ENCODE peak calls at places on chromosomes 2 and 18, in seven cellular contexts. One of them, this sample, is unnamed.

GRCh38 chr18:49362431-49362830 is 98.0 kb downstream of the DYM start:
- DNase-seq in left ventricle myocardium inferior: no peak
- DNase-seq in lower lobe of right lung: no peak
- DNase-seq in aorta: no peak
- DNase-seq in psoas muscle: no peak
- DNase-seq in naive thymus-derived CD4-positive, alpha-beta T cell: no peak
- DNase-seq in GM23338: no peak
- DNase-seq in this sample: no peak

GRCh38 chr2:26459991-26460612 is 17.8 kb downstream of the OTOF start:
- DNase-seq in left ventricle myocardium inferior: no peak
- DNase-seq in lower lobe of right lung: peak; percentile 38
- DNase-seq in aorta: no peak
- DNase-seq in psoas muscle: no peak
- DNase-seq in naive thymus-derived CD4-positive, alpha-beta T cell: no peak
- DNase-seq in GM23338: peak; percentile 36
- DNase-seq in this sample: no peak

GRCh38 chr2:32825291-32825712 is 121.5 kb upstream of the LTBP1 start:
- DNase-seq in left ventricle myocardium inferior: peak; percentile 36
- DNase-seq in lower lobe of right lung: no peak
- DNase-seq in aorta: no peak
- DNase-seq in psoas muscle: peak; percentile 44
- DNase-seq in naive thymus-derived CD4-positive, alpha-beta T cell: no peak
- DNase-seq in GM23338: no peak
- DNase-seq in this sample: no peak

GRCh38 chr2:236536727-236537398 is 32.8 kb upstream of the ACKR3 start:
- DNase-seq in left ventricle myocardium inferior: no peak
- DNase-seq in lower lobe of right lung: no peak
- DNase-seq in aorta: no peak
- DNase-seq in psoas muscle: no peak
- DNase-seq in naive thymus-derived CD4-positive, alpha-beta T cell: peak; percentile 73
- DNase-seq in GM23338: no peak
- DNase-seq in this sample: peak; percentile 17

GRCh38 chr18:55136864-55137263 is 177.6 kb upstream of the CCDC68 start:
- DNase-seq in left ventricle myocardium inferior: no peak
- DNase-seq in lower lobe of right lung: no peak
- DNase-seq in aorta: no peak
- DNase-seq in psoas muscle: no peak
- DNase-seq in naive thymus-derived CD4-positive, alpha-beta T cell: no peak
- DNase-seq in GM23338: no peak
- DNase-seq in this sample: no peak

GRCh38 chr18:10420561-10421352 is 33.7 kb upstream of the APCDD1 start:
- DNase-seq in left ventricle myocardium inferior: no peak
- DNase-seq in lower lobe of right lung: no peak
- DNase-seq in aorta: no peak
- DNase-seq in psoas muscle: no peak
- DNase-seq in naive thymus-derived CD4-positive, alpha-beta T cell: no peak
- DNase-seq in GM23338: no peak
- DNase-seq in this sample: no peak

GRCh38 chr2:95240091-95240490 is 32.8 kb downstream of the ZNF892 start:
- DNase-seq in left ventricle myocardium inferior: no peak
- DNase-seq in lower lobe of right lung: no peak
- DNase-seq in aorta: no peak
- DNase-seq in psoas muscle: no peak
- DNase-seq in naive thymus-derived CD4-positive, alpha-beta T cell: no peak
- DNase-seq in GM23338: no peak
- DNase-seq in this sample: no peak

GRCh38 chr18:5628512-5629255 is 84.9 kb upstream of the EPB41L3 start:
- DNase-seq in left ventricle myocardium inferior: peak; percentile 41
- DNase-seq in lower lobe of right lung: peak; percentile 76
- DNase-seq in aorta: peak; percentile 66
- DNase-seq in psoas muscle: peak; percentile 65
- DNase-seq in naive thymus-derived CD4-positive, alpha-beta T cell: no peak
- DNase-seq in GM23338: peak; percentile 63
- DNase-seq in this sample: no peak

GRCh38 chr2:7835693-7836680 is 845.9 kb upstream of the ID2 start:
- DNase-seq in left ventricle myocardium inferior: no peak
- DNase-seq in lower lobe of right lung: no peak
- DNase-seq in aorta: no peak
- DNase-seq in psoas muscle: no peak
- DNase-seq in naive thymus-derived CD4-positive, alpha-beta T cell: peak; percentile 41
- DNase-seq in GM23338: no peak
- DNase-seq in this sample: no peak

GRCh38 chr2:9613291-9613690 is 17.5 kb downstream of the YWHAQ start:
- DNase-seq in left ventricle myocardium inferior: no peak
- DNase-seq in lower lobe of right lung: no peak
- DNase-seq in aorta: no peak
- DNase-seq in psoas muscle: no peak
- DNase-seq in naive thymus-derived CD4-positive, alpha-beta T cell: no peak
- DNase-seq in GM23338: no peak
- DNase-seq in this sample: no peak

GRCh38 chr2:28613616-28614501 is 118.0 kb downstream of the PLB1 start:
- DNase-seq in left ventricle myocardium inferior: no peak
- DNase-seq in lower lobe of right lung: no peak
- DNase-seq in aorta: peak; percentile 26
- DNase-seq in psoas muscle: no peak
- DNase-seq in naive thymus-derived CD4-positive, alpha-beta T cell: peak; percentile 45
- DNase-seq in GM23338: no peak
- DNase-seq in this sample: no peak

GRCh38 chr18:8721716-8722115 is 16.4 kb downstream of the MTCL1 start:
- DNase-seq in left ventricle myocardium inferior: no peak
- DNase-seq in lower lobe of right lung: no peak
- DNase-seq in aorta: no peak
- DNase-seq in psoas muscle: no peak
- DNase-seq in naive thymus-derived CD4-positive, alpha-beta T cell: no peak
- DNase-seq in GM23338: peak; percentile 42
- DNase-seq in this sample: no peak

GRCh38 chr2:178088774-178089173 is 16.2 kb upstream of the PDE11A start:
- DNase-seq in left ventricle myocardium inferior: no peak
- DNase-seq in lower lobe of right lung: no peak
- DNase-seq in aorta: no peak
- DNase-seq in psoas muscle: no peak
- DNase-seq in naive thymus-derived CD4-positive, alpha-beta T cell: no peak
- DNase-seq in GM23338: no peak
- DNase-seq in this sample: no peak

GRCh38 chr2:236001166-236001828 is 166.9 kb downstream of the GBX2 start:
- DNase-seq in left ventricle myocardium inferior: no peak
- DNase-seq in lower lobe of right lung: no peak
- DNase-seq in aorta: no peak
- DNase-seq in psoas muscle: no peak
- DNase-seq in naive thymus-derived CD4-positive, alpha-beta T cell: no peak
- DNase-seq in GM23338: no peak
- DNase-seq in this sample: no peak

GRCh38 chr2:9152975-9153402 is 53.6 kb upstream of the ASAP2 start:
- DNase-seq in left ventricle myocardium inferior: no peak
- DNase-seq in lower lobe of right lung: no peak
- DNase-seq in aorta: peak; percentile 43
- DNase-seq in psoas muscle: no peak
- DNase-seq in naive thymus-derived CD4-positive, alpha-beta T cell: no peak
- DNase-seq in GM23338: no peak
- DNase-seq in this sample: no peak

GRCh38 chr2:126776701-126777619 is 121.0 kb downstream of the GYPC start:
- DNase-seq in left ventricle myocardium inferior: peak; percentile 83
- DNase-seq in lower lobe of right lung: peak; percentile 87
- DNase-seq in aorta: peak; percentile 87
- DNase-seq in psoas muscle: peak; percentile 84
- DNase-seq in naive thymus-derived CD4-positive, alpha-beta T cell: peak; percentile 84
- DNase-seq in GM23338: peak; percentile 86
- DNase-seq in this sample: peak; percentile 93

GRCh38 chr2:105377871-105378270 is 21.0 kb downstream of the FHL2 start:
- DNase-seq in left ventricle myocardium inferior: no peak
- DNase-seq in lower lobe of right lung: no peak
- DNase-seq in aorta: no peak
- DNase-seq in psoas muscle: no peak
- DNase-seq in naive thymus-derived CD4-positive, alpha-beta T cell: no peak
- DNase-seq in GM23338: no peak
- DNase-seq in this sample: no peak
- H3K4me1 ChIP-seq in left ventricle myocardium inferior: peaks cover 99% of the 10 kb centered on the region
- H3K4me1 ChIP-seq in lower lobe of right lung: peaks cover 20% of the 10 kb centered on the region
- H3K4me1 ChIP-seq in aorta: no peaks in the 10 kb centered on the region
- H3K4me1 ChIP-seq in psoas muscle: peaks cover 96% of the 10 kb centered on the region
- H3K4me1 ChIP-seq in naive thymus-derived CD4-positive, alpha-beta T cell: peaks cover 13% of the 10 kb centered on the region
- H3K4me1 ChIP-seq in GM23338: no peaks in the 10 kb centered on the region
- H3K4me1 ChIP-seq in this sample: peaks cover 6% of the 10 kb centered on the region

GRCh38 chr2:152543717-152544116 is 173.5 kb downstream of the PRPF40A start:
- DNase-seq in left ventricle myocardium inferior: no peak
- DNase-seq in lower lobe of right lung: no peak
- DNase-seq in aorta: no peak
- DNase-seq in psoas muscle: no peak
- DNase-seq in naive thymus-derived CD4-positive, alpha-beta T cell: no peak
- DNase-seq in GM23338: no peak
- DNase-seq in this sample: no peak
- H3K27ac ChIP-seq in left ventricle myocardium inferior: no peak overlapping the region
- H3K27ac ChIP-seq in lower lobe of right lung: no peak overlapping the region
- H3K27ac ChIP-seq in aorta: peak overlapping the region; percentile 76
- H3K27ac ChIP-seq in psoas muscle: peak overlapping the region; percentile 84
- H3K27ac ChIP-seq in naive thymus-derived CD4-positive, alpha-beta T cell: no peak overlapping the region
- H3K27ac ChIP-seq in GM23338: peak overlapping the region; percentile 63
- H3K27ac ChIP-seq in this sample: no peak overlapping the region

DNA sequence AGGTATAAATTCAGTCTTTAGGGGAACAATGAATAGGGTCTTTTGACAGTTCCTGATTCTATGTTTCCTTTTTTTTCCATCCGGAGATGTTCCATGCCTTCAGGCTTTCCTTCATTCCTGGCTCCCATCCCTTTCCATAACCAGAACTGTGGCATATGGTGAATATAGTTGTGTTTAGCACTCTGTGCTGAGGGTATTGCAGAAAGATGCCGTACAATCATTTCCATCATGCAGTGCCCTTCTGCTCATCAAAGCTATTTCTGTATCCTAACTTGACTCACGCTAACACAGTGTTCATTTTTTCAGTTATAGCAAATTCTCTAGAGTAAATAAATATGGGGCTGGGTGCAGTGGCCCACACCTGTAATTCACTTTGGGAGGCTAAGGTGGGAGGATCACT is 131.9 kb upstream of the EML6 start:
- DNase-seq in left ventricle myocardium inferior: no peak
- DNase-seq in lower lobe of right lung: no peak
- DNase-seq in aorta: no peak
- DNase-seq in psoas muscle: no peak
- DNase-seq in naive thymus-derived CD4-positive, alpha-beta T cell: no peak
- DNase-seq in GM23338: no peak
- DNase-seq in this sample: no peak
- H3K4me1 ChIP-seq in left ventricle myocardium inferior: peaks cover 99% of the 10 kb centered on the region
- H3K4me1 ChIP-seq in lower lobe of right lung: peaks cover 67% of the 10 kb centered on the region
- H3K4me1 ChIP-seq in aorta: no peaks in the 10 kb centered on the region
- H3K4me1 ChIP-seq in psoas muscle: peaks cover 33% of the 10 kb centered on the region
- H3K4me1 ChIP-seq in naive thymus-derived CD4-positive, alpha-beta T cell: peaks cover 54% of the 10 kb centered on the region
- H3K4me1 ChIP-seq in GM23338: peaks cover 42% of the 10 kb centered on the region
- H3K4me1 ChIP-seq in this sample: peaks cover 85% of the 10 kb centered on the region

GRCh38 chr2:33931164-33931563 is 332.1 kb upstream of the FAM98A start:
- DNase-seq in left ventricle myocardium inferior: no peak
- DNase-seq in lower lobe of right lung: no peak
- DNase-seq in aorta: no peak
- DNase-seq in psoas muscle: no peak
- DNase-seq in naive thymus-derived CD4-positive, alpha-beta T cell: no peak
- DNase-seq in GM23338: no peak
- DNase-seq in this sample: no peak
- H3K27ac ChIP-seq in left ventricle myocardium inferior: no peak overlapping the region
- H3K27ac ChIP-seq in lower lobe of right lung: no peak overlapping the region
- H3K27ac ChIP-seq in aorta: no peak overlapping the region
- H3K27ac ChIP-seq in psoas muscle: no peak overlapping the region
- H3K27ac ChIP-seq in naive thymus-derived CD4-positive, alpha-beta T cell: no peak overlapping the region
- H3K27ac ChIP-seq in GM23338: no peak overlapping the region
- H3K27ac ChIP-seq in this sample: no peak overlapping the region

GRCh38 chr2:64836566-64836965 is 152.6 kb upstream of the SLC1A4 start:
- DNase-seq in left ventricle myocardium inferior: no peak
- DNase-seq in lower lobe of right lung: no peak
- DNase-seq in aorta: no peak
- DNase-seq in psoas muscle: no peak
- DNase-seq in naive thymus-derived CD4-positive, alpha-beta T cell: no peak
- DNase-seq in GM23338: no peak
- DNase-seq in this sample: no peak
- H3K4me1 ChIP-seq in left ventricle myocardium inferior: peaks cover 14% of the 10 kb centered on the region
- H3K4me1 ChIP-seq in lower lobe of right lung: peaks cover 22% of the 10 kb centered on the region
- H3K4me1 ChIP-seq in aorta: peaks cover 7% of the 10 kb centered on the region
- H3K4me1 ChIP-seq in psoas muscle: peaks cover 7% of the 10 kb centered on the region
- H3K4me1 ChIP-seq in naive thymus-derived CD4-positive, alpha-beta T cell: peaks cover under 1% of the 10 kb centered on the region
- H3K4me1 ChIP-seq in GM23338: no peaks in the 10 kb centered on the region
- H3K4me1 ChIP-seq in this sample: peaks cover 4% of the 10 kb centered on the region

GRCh38 chr18:7684966-7685365 is 117.8 kb downstream of the PTPRM start:
- DNase-seq in left ventricle myocardium inferior: no peak
- DNase-seq in lower lobe of right lung: no peak
- DNase-seq in aorta: no peak
- DNase-seq in psoas muscle: no peak
- DNase-seq in naive thymus-derived CD4-positive, alpha-beta T cell: no peak
- DNase-seq in GM23338: no peak
- DNase-seq in this sample: no peak

GRCh38 chr18:7683753-7684152 is 116.6 kb downstream of the PTPRM start:
- DNase-seq in left ventricle myocardium inferior: no peak
- DNase-seq in lower lobe of right lung: no peak
- DNase-seq in aorta: no peak
- DNase-seq in psoas muscle: no peak
- DNase-seq in naive thymus-derived CD4-positive, alpha-beta T cell: no peak
- DNase-seq in GM23338: peak; percentile 80
- DNase-seq in this sample: no peak

GRCh38 chr18:7682334-7682733 is 115.2 kb downstream of the PTPRM start:
- DNase-seq in left ventricle myocardium inferior: no peak
- DNase-seq in lower lobe of right lung: no peak
- DNase-seq in aorta: no peak
- DNase-seq in psoas muscle: no peak
- DNase-seq in naive thymus-derived CD4-positive, alpha-beta T cell: no peak
- DNase-seq in GM23338: no peak
- DNase-seq in this sample: no peak

GRCh38 chr18:7681261-7681660 is 114.1 kb downstream of the PTPRM start:
- DNase-seq in left ventricle myocardium inferior: no peak
- DNase-seq in lower lobe of right lung: no peak
- DNase-seq in aorta: no peak
- DNase-seq in psoas muscle: no peak
- DNase-seq in naive thymus-derived CD4-positive, alpha-beta T cell: no peak
- DNase-seq in GM23338: no peak
- DNase-seq in this sample: no peak

DNA sequence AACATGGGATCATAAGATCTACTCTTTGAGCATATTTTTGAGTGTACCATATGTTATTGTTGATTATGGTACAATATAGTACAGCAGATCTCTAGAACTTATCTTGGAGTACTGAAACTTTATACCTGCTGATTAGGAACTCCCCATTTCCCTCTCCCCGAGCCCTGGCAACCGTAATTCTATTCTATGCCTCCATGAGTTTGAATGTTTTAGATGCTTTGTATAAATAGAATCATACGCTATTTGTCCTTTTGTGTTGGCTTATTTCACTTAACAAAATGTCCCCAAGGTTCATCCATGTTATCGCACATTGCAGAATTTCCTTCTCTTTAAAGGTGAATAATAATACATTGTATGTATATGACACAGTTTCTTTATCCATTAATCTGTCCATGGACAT is 117.2 kb downstream of the PTPRM start:
- DNase-seq in left ventricle myocardium inferior: no peak
- DNase-seq in lower lobe of right lung: no peak
- DNase-seq in aorta: no peak
- DNase-seq in psoas muscle: no peak
- DNase-seq in naive thymus-derived CD4-positive, alpha-beta T cell: no peak
- DNase-seq in GM23338: no peak
- DNase-seq in this sample: no peak
- H3K27ac ChIP-seq in left ventricle myocardium inferior: peak overlapping the region; percentile 73
- H3K27ac ChIP-seq in lower lobe of right lung: no peak overlapping the region
- H3K27ac ChIP-seq in aorta: no peak overlapping the region
- H3K27ac ChIP-seq in psoas muscle: no peak overlapping the region
- H3K27ac ChIP-seq in naive thymus-derived CD4-positive, alpha-beta T cell: no peak overlapping the region
- H3K27ac ChIP-seq in GM23338: no peak overlapping the region
- H3K27ac ChIP-seq in this sample: no peak overlapping the region

GRCh38 chr2:172100080-172101007 is 2.4 kb downstream of the DLX2 start:
- DNase-seq in left ventricle myocardium inferior: no peak
- DNase-seq in lower lobe of right lung: no peak
- DNase-seq in aorta: no peak
- DNase-seq in psoas muscle: no peak
- DNase-seq in naive thymus-derived CD4-positive, alpha-beta T cell: peak; percentile 32
- DNase-seq in GM23338: peak; percentile 55
- DNase-seq in this sample: no peak
- H3K4me1 ChIP-seq in left ventricle myocardium inferior: peaks cover 77% of the 10 kb centered on the region
- H3K4me1 ChIP-seq in lower lobe of right lung: peaks cover 79% of the 10 kb centered on the region
- H3K4me1 ChIP-seq in aorta: no peaks in the 10 kb centered on the region
- H3K4me1 ChIP-seq in psoas muscle: peaks cover 66% of the 10 kb centered on the region
- H3K4me1 ChIP-seq in naive thymus-derived CD4-positive, alpha-beta T cell: peaks cover 51% of the 10 kb centered on the region
- H3K4me1 ChIP-seq in GM23338: peaks cover 63% of the 10 kb centered on the region
- H3K4me1 ChIP-seq in this sample: peaks cover 89% of the 10 kb centered on the region

This sample was measured in CD8-positive, alpha-beta T cell.